ENCODE peak calls at places on chromosomes 4 and X, in six cellular contexts. O, W, P, U, X and E are unnamed samples.
A peak's percentile ranks its signal among the peaks of the same experiment; 100 is the strongest.

GRCh38 chr4:23934915-23935314 is 45.1 kb upstream of the PPARGC1A start:
- DNase-seq in O (peak; percentile 98), W (no peak), P (peak; percentile 48), U (no peak), X (peak; percentile 35), E (no peak)

GRCh38 chr4:89251396-89251795 is 56.2 kb downstream of the GPRIN3 start:
- DNase-seq in O (no peak), W (no peak), P (no peak), U (no peak), X (no peak), E (no peak)

GRCh38 chr4:106369456-106370060 is 980 bp upstream of the GIMD1 start:
- DNase-seq in O (peak; percentile 84), W (no peak), P (peak; percentile 60), U (peak; percentile 83), X (no peak), E (peak; percentile 60)

GRCh38 chr4:76904646-76905190 is 6.8 kb upstream of the SOWAHB start:
- DNase-seq in O (no peak), W (no peak), P (no peak), U (peak; percentile 63), X (no peak), E (no peak)

GRCh38 chr4:74370912-74371311 is 6.0 kb downstream of the EREG start:
- DNase-seq in O (peak; percentile 81), W (no peak), P (peak; percentile 24), U (peak; percentile 82), X (peak; percentile 42), E (peak; percentile 49)

GRCh38 chr4:7196283-7196651 is 3.9 kb downstream of the SORCS2 start:
- DNase-seq in O (no peak), W (no peak), P (peak; percentile 8), U (no peak), X (no peak), E (no peak)

GRCh38 chrX:138756234-138756633 is 44.7 kb upstream of the FGF13 start:
- DNase-seq in O (peak; percentile 6), W (no peak), P (peak; percentile 56), U (peak; percentile 67), X (no peak), E (no peak)

GRCh38 chr4:184384056-184384809 is 90.1 kb downstream of the IRF2 start:
- DNase-seq in O (peak; percentile 98), W (no peak), P (peak; percentile 69), U (peak; percentile 26), X (peak; percentile 59), E (no peak)

GRCh38 chr4:182808673-182809416 is 108.3 kb downstream of the DCTD start:
- DNase-seq in O (no peak), W (peak; percentile 33), P (no peak), U (no peak), X (no peak), E (no peak)

GRCh38 chrX:74492720-74493201 is 71.5 kb downstream of the SLC16A2 start:
- DNase-seq in O (peak; percentile 13), W (no peak), P (no peak), U (peak; percentile 66), X (no peak), E (peak; percentile 41)

GRCh38 chr4:100288167-100288566 is 97.9 kb upstream of the DDIT4L start:
- DNase-seq in O (peak; percentile 13), W (no peak), P (no peak), U (no peak), X (no peak), E (no peak)
- H3K27ac ChIP-seq in O (no peak overlapping the region), W (no peak overlapping the region), P (no peak overlapping the region), U (no peak overlapping the region), X (no peak overlapping the region), E (no peak overlapping the region)

DNA sequence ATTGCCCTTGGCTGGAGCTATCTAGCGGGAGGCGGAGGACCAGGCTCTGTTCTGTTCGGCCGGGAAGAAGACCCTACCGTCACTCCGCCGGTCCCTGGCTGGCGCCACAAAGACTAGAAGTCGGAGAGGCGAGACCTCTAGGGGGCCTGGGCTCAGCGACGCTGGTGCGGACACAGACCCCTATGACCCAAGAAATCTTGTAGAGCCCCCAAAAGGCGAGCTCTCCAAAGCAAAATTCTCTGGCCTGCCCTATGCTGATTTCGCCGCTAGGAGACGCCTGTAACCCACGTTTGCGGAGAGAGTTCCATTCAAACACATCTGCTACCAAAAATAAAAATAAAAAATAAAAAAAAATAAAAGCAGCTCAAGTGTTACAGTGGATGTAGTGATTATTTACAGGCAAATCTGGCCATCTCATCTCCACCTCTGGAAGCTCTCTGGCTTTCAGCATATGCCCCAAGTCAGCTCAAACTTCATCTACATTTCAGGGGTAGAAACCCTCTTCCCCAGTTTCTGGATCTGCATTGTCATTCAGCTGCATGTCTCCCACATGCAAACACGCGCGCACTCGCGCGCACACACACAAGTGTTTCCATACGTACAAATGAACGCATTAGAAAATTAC is 2.4 kb upstream of the PCDH10 start:
- DNase-seq in O (peak; percentile 68), W (no peak), P (peak; percentile 58), U (peak; percentile 87), X (no peak), E (peak; percentile 64)
- H3K27me3 ChIP-seq in O (peaks cover 40% of the 10 kb centered on the region), W (peaks cover 62% of the 10 kb centered on the region), P (no peaks in the 10 kb centered on the region), U (peaks cover 68% of the 10 kb centered on the region), X (peaks cover 77% of the 10 kb centered on the region), E (peaks cover 15% of the 10 kb centered on the region)

GRCh38 chrX:155056877-155057792 is 13.8 kb downstream of the CMC4 start:
- DNase-seq in O (peak; percentile 85), W (peak; percentile 35), P (peak; percentile 73), U (peak; percentile 76), X (peak; percentile 73), E (peak; percentile 78)
- H3K27ac ChIP-seq in O (peak overlapping the region; percentile 80), W (no peak overlapping the region), P (no peak overlapping the region), U (peak overlapping the region; percentile 32), X (peak overlapping the region; percentile 57), E (no peak overlapping the region)

DNA sequence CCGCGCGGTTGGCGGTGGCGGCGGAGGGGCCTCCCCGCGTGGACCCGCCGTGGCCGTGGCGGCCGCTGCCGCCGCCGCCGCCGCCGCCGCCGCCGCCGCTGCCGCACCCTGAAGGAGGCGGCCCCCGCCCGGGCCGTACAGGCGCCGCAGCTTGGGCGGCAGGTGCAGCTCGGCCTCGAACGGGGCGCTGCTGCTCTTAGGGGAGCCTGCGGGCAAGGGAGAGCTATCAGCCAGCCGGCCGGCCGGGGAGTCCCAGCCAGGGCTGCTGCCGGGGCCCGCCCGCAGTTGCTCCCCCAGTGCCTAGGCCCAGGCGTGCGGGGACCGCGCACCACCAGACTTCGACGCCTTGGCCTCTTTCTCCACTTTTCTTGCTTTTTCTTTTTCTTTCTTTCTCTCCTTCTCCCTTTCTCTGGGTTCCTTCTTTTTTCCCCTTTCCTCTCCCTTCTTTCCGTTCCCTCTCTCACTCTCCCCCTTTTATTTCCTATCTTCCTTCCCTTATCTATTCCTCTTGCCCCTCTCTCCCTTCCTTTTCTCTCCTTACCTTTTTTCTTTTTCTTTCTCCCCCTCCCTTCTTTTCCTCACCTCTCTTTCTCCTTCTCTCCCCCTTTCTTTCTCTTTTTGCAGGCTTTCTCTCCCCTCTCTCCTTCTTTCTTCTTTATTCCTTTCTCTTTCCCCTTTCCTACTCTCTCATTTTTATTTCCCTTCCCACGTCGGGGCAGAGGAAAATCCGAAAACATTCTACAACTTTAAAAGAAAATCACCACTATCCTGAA is 2.0 kb downstream of the ARX start:
- DNase-seq in O (no peak), W (no peak), P (no peak), U (no peak), X (no peak), E (no peak)
- H3K27me3 ChIP-seq in O (peaks cover 99% of the 10 kb centered on the region), W (peaks cover 76% of the 10 kb centered on the region), P (no peaks in the 10 kb centered on the region), U (peaks cover 98% of the 10 kb centered on the region), X (peaks cover 97% of the 10 kb centered on the region), E (peaks cover 93% of the 10 kb centered on the region)

GRCh38 chr4:38730493-38730829 is 52.3 kb downstream of the TLR10 start:
- DNase-seq in O (no peak), W (no peak), P (no peak), U (no peak), X (no peak), E (no peak)
- H3K27ac ChIP-seq in O (no peak overlapping the region), W (no peak overlapping the region), P (no peak overlapping the region), U (no peak overlapping the region), X (peak overlapping the region; percentile 10), E (no peak overlapping the region)

GRCh38 chr4:13535118-13535517 is 9.2 kb downstream of the NKX3-2 start:
- DNase-seq in O (no peak), W (no peak), P (no peak), U (peak; percentile 38), X (no peak), E (peak; percentile 32)
- H3K27me3 ChIP-seq in O (peaks cover 100% of the 10 kb centered on the region), W (peaks cover 95% of the 10 kb centered on the region), P (peaks cover 6% of the 10 kb centered on the region), U (peaks cover 100% of the 10 kb centered on the region), X (peaks cover 100% of the 10 kb centered on the region), E (peaks cover 28% of the 10 kb centered on the region)